ENCODE peak calls at places on chromosomes 6 and 20, in nine cellular contexts. B is pancreas; W is body of pancreas; R is uterus; O is PC-9; Q is colonic mucosa; V is CD8-positive, alpha-beta memory T cell; G is testis; S is PC-3. I is an unnamed sample.

GRCh38 chr6:3188262-3188661 is 30.9 kb upstream of the TUBB2A start:
- DNase-seq in B (no peak), W (no peak), R (no peak), O (no peak), Q (no peak), V (no peak), G (no peak), S (no peak), I (no peak)

GRCh38 chr6:35264550-35265274 is 5.2 kb downstream of the ZNF76 start:
- DNase-seq in B (no peak), W (no peak), R (no peak), O (no peak), Q (no peak), V (no peak), G (no peak), S (peak; percentile 43), I (no peak)

GRCh38 chr20:7151666-7152065 is 384.2 kb downstream of the BMP2 start:
- DNase-seq in B (no peak), W (no peak), R (no peak), O (no peak), Q (no peak), V (no peak), G (no peak), S (no peak), I (no peak)

GRCh38 chr6:170210651-170211403 is 80.1 kb downstream of the DLL1 start:
- DNase-seq in B (peak; percentile 39), W (no peak), R (no peak), O (no peak), Q (peak; percentile 9), V (peak; percentile 25), G (no peak), S (no peak), I (no peak)

GRCh38 chr6:56637640-56638039 is 5.0 kb downstream of the DST start:
- DNase-seq in B (no peak), W (peak; percentile 12), R (no peak), O (no peak), Q (no peak), V (no peak), G (no peak), S (peak; percentile 87), I (no peak)

GRCh38 chr20:59813948-59814834 is 119.2 kb downstream of the SYCP2 start:
- DNase-seq in B (peak; percentile 52), W (no peak), R (no peak), O (no peak), Q (no peak), V (no peak), G (peak; percentile 18), S (no peak), I (no peak)

GRCh38 chr6:134111062-134111677 is 58.7 kb upstream of the SLC2A12 start:
- DNase-seq in B (no peak), W (peak; percentile 52), R (no peak), O (peak; percentile 15), Q (peak; percentile 43), V (peak; percentile 58), G (peak; percentile 37), S (peak; percentile 77), I (peak; percentile 56)

GRCh38 chr20:58149412-58150091 is 78.9 kb downstream of the ANKRD60 start:
- DNase-seq in B (peak; percentile 12), W (no peak), R (no peak), O (peak; percentile 47), Q (no peak), V (no peak), G (no peak), S (peak; percentile 80), I (no peak)

GRCh38 chr20:3813758-3814581 is 6.4 kb upstream of the AP5S1 start:
- DNase-seq in B (no peak), W (peak; percentile 40), R (no peak), O (no peak), Q (no peak), V (peak; percentile 72), G (no peak), S (no peak), I (no peak)

GRCh38 chr20:58640446-58640845 is 10.6 kb upstream of the STX16 start:
- DNase-seq in B (no peak), W (no peak), R (no peak), O (peak; percentile 26), Q (no peak), V (peak; percentile 4), G (no peak), S (peak; percentile 56), I (no peak)

GRCh38 chr20:22557403-22558276 is 26.7 kb downstream of the FOXA2 start:
- DNase-seq in B (no peak), W (no peak), R (no peak), O (no peak), Q (no peak), V (no peak), G (no peak), S (no peak), I (no peak)

GRCh38 chr20:22561965-22562581 is 22.3 kb downstream of the FOXA2 start:
- DNase-seq in B (no peak), W (no peak), R (no peak), O (no peak), Q (no peak), V (no peak), G (no peak), S (no peak), I (no peak)

GRCh38 chr20:22560817-22561216 is 23.6 kb downstream of the FOXA2 start:
- DNase-seq in B (no peak), W (no peak), R (no peak), O (no peak), Q (no peak), V (no peak), G (no peak), S (no peak), I (no peak)

GRCh38 chr20:22562620-22563019 is 21.8 kb downstream of the FOXA2 start:
- DNase-seq in B (no peak), W (no peak), R (no peak), O (no peak), Q (no peak), V (no peak), G (no peak), S (no peak), I (no peak)

GRCh38 chr20:22559711-22560305 is 24.6 kb downstream of the FOXA2 start:
- DNase-seq in B (no peak), W (no peak), R (no peak), O (no peak), Q (no peak), V (no peak), G (no peak), S (no peak), I (no peak)
- H3K4me1 ChIP-seq in B (peaks cover 23% of the 10 kb centered on the region), W (peaks cover 29% of the 10 kb centered on the region), R (no peaks in the 10 kb centered on the region), O (no peaks in the 10 kb centered on the region), Q (no peaks in the 10 kb centered on the region), V (no peaks in the 10 kb centered on the region), G (no peaks in the 10 kb centered on the region), S (no peaks in the 10 kb centered on the region), I (no peaks in the 10 kb centered on the region)

GRCh38 chr6:113907107-113907506 is 50.0 kb downstream of the MARCKS start:
- DNase-seq in B (no peak), W (no peak), R (no peak), O (no peak), Q (no peak), V (no peak), G (no peak), S (no peak), I (no peak)

GRCh38 chr6:113909224-113909856 is 52.2 kb downstream of the MARCKS start:
- DNase-seq in B (no peak), W (peak; percentile 4), R (no peak), O (peak; percentile 5), Q (no peak), V (no peak), G (no peak), S (peak; percentile 75), I (peak; percentile 30)

GRCh38 chr6:113903666-113904330 is 46.7 kb downstream of the MARCKS start:
- DNase-seq in B (no peak), W (peak; percentile 70), R (peak; percentile 40), O (no peak), Q (peak; percentile 46), V (no peak), G (peak; percentile 61), S (no peak), I (no peak)

DNA sequence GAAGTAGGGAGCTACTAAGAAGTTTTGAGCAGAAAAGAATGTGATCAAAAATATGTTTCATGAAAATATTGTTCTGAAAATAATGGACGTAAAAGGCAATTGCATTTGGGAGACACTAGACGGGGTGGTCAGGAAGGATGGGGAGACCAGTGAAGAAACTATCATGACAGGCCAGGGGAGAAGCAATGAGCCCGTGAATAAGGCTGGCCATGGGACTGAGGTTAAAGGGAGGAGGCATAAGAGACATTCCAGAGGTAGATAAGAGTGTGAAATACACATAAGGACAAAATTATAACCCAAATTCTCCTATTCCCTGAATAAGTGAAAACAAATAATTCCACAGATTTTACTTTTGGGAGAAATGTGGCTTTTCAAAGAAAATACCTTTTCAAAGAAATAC is 51.7 kb downstream of the MARCKS start:
- DNase-seq in B (no peak), W (no peak), R (no peak), O (no peak), Q (no peak), V (no peak), G (no peak), S (no peak), I (no peak)
- H3K4me3 ChIP-seq in B (no peak overlapping the region), W (no peak overlapping the region), R (no peak overlapping the region), O (no peak overlapping the region), Q (no peak overlapping the region), V (no peak overlapping the region), G (no peak overlapping the region), S (no peak overlapping the region), I (no peak overlapping the region)

DNA sequence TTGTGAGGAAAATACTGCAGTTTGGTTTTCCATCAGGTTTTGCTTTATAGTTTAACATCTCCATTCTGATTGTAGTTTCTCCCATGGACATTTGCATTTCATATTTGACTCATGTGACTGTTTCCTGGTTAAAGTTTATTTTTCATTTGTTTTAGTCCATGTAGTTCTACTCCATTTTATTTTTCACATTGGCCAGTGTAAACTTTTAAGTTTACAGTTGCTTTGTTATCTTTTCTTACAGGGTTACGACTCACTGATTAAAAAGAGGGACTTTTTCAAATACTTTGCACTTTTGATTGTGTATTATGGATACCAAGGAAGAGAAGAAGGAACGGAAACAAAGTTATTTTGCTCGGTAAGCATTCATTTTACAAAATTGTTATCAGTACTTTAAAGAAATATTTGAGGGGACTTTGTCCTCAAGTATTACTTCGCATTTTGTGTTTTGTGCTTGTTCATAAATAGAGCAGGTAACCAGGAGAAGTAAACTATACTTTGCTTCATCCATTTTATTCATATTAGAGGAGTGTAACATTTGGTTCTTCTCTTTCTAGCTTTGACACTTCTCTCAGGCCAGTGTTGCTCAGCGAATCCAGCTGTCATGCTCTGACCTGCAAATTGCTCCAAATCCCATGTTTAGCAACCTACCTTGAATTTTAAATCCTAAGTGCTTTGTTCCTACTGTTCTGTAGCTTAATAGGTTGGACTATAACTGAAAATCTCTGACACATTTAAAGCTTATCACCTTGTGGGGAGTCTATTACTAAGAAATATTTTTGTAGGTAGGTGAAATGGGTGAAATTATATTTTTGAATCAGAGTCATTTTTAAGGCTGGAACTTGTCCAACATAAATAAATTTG is 24.5 kb downstream of the NCOA7 start:
- DNase-seq in B (no peak), W (no peak), R (no peak), O (no peak), Q (no peak), V (no peak), G (no peak), S (no peak), I (no peak)
- H3K4me1 ChIP-seq in B (peaks cover 48% of the 10 kb centered on the region), W (peaks cover 75% of the 10 kb centered on the region), R (no peaks in the 10 kb centered on the region), O (peaks cover 68% of the 10 kb centered on the region), Q (no peaks in the 10 kb centered on the region), V (no peaks in the 10 kb centered on the region), G (peaks cover 48% of the 10 kb centered on the region), S (peaks cover 16% of the 10 kb centered on the region), I (no peaks in the 10 kb centered on the region)

GRCh38 chr6:148203281-148203925 is 139.2 kb upstream of the SASH1 start:
- DNase-seq in B (no peak), W (no peak), R (no peak), O (no peak), Q (no peak), V (no peak), G (no peak), S (no peak), I (no peak)
- H3K4me3 ChIP-seq in B (no peak overlapping the region), W (no peak overlapping the region), R (no peak overlapping the region), O (no peak overlapping the region), Q (no peak overlapping the region), V (no peak overlapping the region), G (no peak overlapping the region), S (no peak overlapping the region), I (no peak overlapping the region)